ENCODE peak calls at places on chromosomes 11 and 22, in six cellular contexts. E, K, P, G, M and F are unnamed samples.
A peak's percentile ranks its signal among the peaks of the same experiment; 100 is the strongest.

GRCh38 chr22:26462971-26463661 is 20.5 kb downstream of the HPS4 start:
- DNase-seq in P (no peak), K (no peak), G (no peak), M (no peak), E (peak; percentile 49), F (no peak)

GRCh38 chr22:44158766-44159165 is 22.0 kb upstream of the PARVG start:
- DNase-seq in K (no peak), M (no peak), P (no peak), G (no peak), E (no peak), F (no peak)

GRCh38 chr22:41725510-41726110 is 26.3 kb downstream of the MEI1 start:
- DNase-seq in P (no peak), K (no peak), G (no peak), M (peak; percentile 44), E (no peak), F (no peak)

GRCh38 chr22:19776433-19777031 is 16.0 kb downstream of the TBX1 start:
- DNase-seq in E (no peak), K (no peak), P (no peak), G (no peak), M (no peak), F (no peak)

GRCh38 chr11:91305402-91305801 is 919.2 kb upstream of the FAT3 start:
- DNase-seq in M (no peak), K (no peak), G (no peak), P (no peak), E (no peak), F (no peak)

GRCh38 chr11:17004486-17005148 is 9.6 kb downstream of the PLEKHA7 start:
- DNase-seq in G (no peak), E (no peak), M (no peak), P (no peak), K (no peak), F (no peak)

GRCh38 chr11:79066456-79067354 is 374.1 kb downstream of the TENM4 start:
- DNase-seq in K (no peak), M (peak; percentile 43), G (no peak), P (no peak), E (no peak), F (no peak)

GRCh38 chr22:24997023-24997422 is 44.5 kb downstream of the KIAA1671 start:
- DNase-seq in M (no peak), P (no peak), E (no peak), G (no peak), K (no peak), F (no peak)

GRCh38 chr11:22491826-22492225 is 133.8 kb downstream of the FANCF start:
- DNase-seq in P (no peak), K (no peak), G (no peak), E (no peak), M (no peak), F (no peak)

GRCh38 chr11:9092846-9093778 is 1.7 kb upstream of the SCUBE2 start:
- DNase-seq in K (no peak), M (peak; percentile 6), P (peak; percentile 16), G (no peak), E (peak; percentile 17), F (no peak)

GRCh38 chr11:68002575-68002942 is 1.3 kb downstream of the UNC93B1 start:
- DNase-seq in M (no peak), K (no peak), P (peak; percentile 93), G (no peak), E (no peak), F (peak; percentile 70)

GRCh38 chr22:39946571-39947407 is 13.4 kb upstream of the TMA7B start:
- DNase-seq in K (no peak), E (no peak), M (no peak), G (no peak), P (peak; percentile 5), F (no peak)

GRCh38 chr11:72227316-72228228 is 3.0 kb downstream of the INPPL1 start:
- DNase-seq in M (no peak), K (no peak), E (no peak), P (no peak), G (peak; percentile 44), F (no peak)

GRCh38 chr22:43128928-43129424 is 14.2 kb downstream of the MCAT start:
- DNase-seq in E (no peak), K (no peak), M (no peak), P (no peak), G (no peak), F (no peak)

GRCh38 chr11:68313574-68314202 is 1.3 kb downstream of the LRP5 start:
- DNase-seq in E (no peak), M (peak; percentile 33), P (no peak), K (no peak), G (no peak), F (no peak)

GRCh38 chr22:43848366-43849171 is 13.7 kb downstream of the SULT4A1 start:
- DNase-seq in M (peak; percentile 38), K (no peak), E (peak; percentile 36), G (peak; percentile 55), P (no peak), F (no peak)

GRCh38 chr11:116177521-116178220 is 595.1 kb downstream of the BUD13 start:
- DNase-seq in G (no peak), M (no peak), K (no peak), P (no peak), E (no peak), F (no peak)

GRCh38 chr11:15748673-15749190 is 607.6 kb downstream of the SOX6 start:
- DNase-seq in K (no peak), E (no peak), P (no peak), G (no peak), M (no peak), F (no peak)

GRCh38 chr22:27223317-27224177 is 566.2 kb downstream of the MIAT start:
- DNase-seq in P (no peak), E (peak; percentile 96), K (no peak), M (peak; percentile 96), G (no peak), F (no peak)

GRCh38 chr11:8258289-8258688 is 5.4 kb downstream of the LMO1 start:
- DNase-seq in P (no peak), K (no peak), G (peak; percentile 76), M (peak; percentile 4), E (no peak), F (no peak)

GRCh38 chr11:127859941-127860354 is 727.4 kb downstream of the ETS1 start:
- DNase-seq in K (no peak), P (no peak), M (no peak), G (no peak), E (no peak), F (no peak)

GRCh38 chr11:130211781-130212401 is 52.3 kb downstream of the ST14 start:
- DNase-seq in E (no peak), G (peak; percentile 68), M (no peak), K (no peak), P (no peak), F (no peak)

GRCh38 chr11:134033696-134034491 is 35.0 kb upstream of the JAM3 start:
- DNase-seq in K (peak; percentile 84), M (peak; percentile 88), G (peak; percentile 92), P (no peak), E (peak; percentile 83), F (no peak)

GRCh38 chr11:2446590-2447252 is 1.9 kb downstream of the KCNQ1 start:
- DNase-seq in E (no peak), K (no peak), M (no peak), P (peak; percentile 49), G (peak; percentile 73), F (no peak)

GRCh38 chr11:61630104-61630503 is 49.2 kb upstream of the SYT7 start:
- DNase-seq in G (no peak), P (no peak), K (no peak), M (no peak), E (no peak), F (no peak)

GRCh38 chr11:65134952-65135632 is 773 bp upstream of the SYVN1 start:
- DNase-seq in P (peak; percentile 95), G (peak; percentile 95), M (peak; percentile 97), K (peak; percentile 93), E (peak; percentile 97), F (no peak)

GRCh38 chr11:127925430-127925829 is 661.9 kb downstream of the ETS1 start:
- DNase-seq in P (no peak), E (peak; percentile 10), K (no peak), M (peak; percentile 21), G (no peak), F (no peak)

GRCh38 chr22:46012881-46013281 is 35.9 kb upstream of the WNT7B start:
- DNase-seq in P (no peak), K (peak; percentile 55), E (no peak), M (no peak), G (peak; percentile 79), F (no peak)

GRCh38 chr22:24695958-24696511 is 78.5 kb downstream of the PIWIL3 start:
- DNase-seq in M (peak; percentile 68), P (no peak), K (no peak), E (peak; percentile 50), G (no peak), F (no peak)

GRCh38 chr11:134466909-134467567 is 55.0 kb upstream of the B3GAT1 start:
- DNase-seq in G (peak; percentile 32), M (no peak), E (no peak), P (no peak), K (no peak), F (no peak)